ENCODE peak calls at places on chromosome 7, in ten cellular contexts. Q, A, M, I, N, B, T, K, Z and P are unnamed samples.
A peak's percentile ranks its signal among the peaks of the same experiment; 100 is the strongest.

GRCh38 chr7:29170781-29171180 is 23.8 kb upstream of the CHN2 start:
- DNase-seq in Q (no peak), A (no peak), M (no peak), I (no peak), N (no peak), B (no peak), T (no peak), K (no peak), Z (no peak), P (no peak)

GRCh38 chr7:142438235-142438922 is 180.5 kb upstream of the PRSS58 start:
- DNase-seq in Q (no peak), A (no peak), M (no peak), I (peak; percentile 35), N (no peak), B (no peak), T (peak; percentile 9), K (no peak), Z (no peak), P (peak; percentile 52)

GRCh38 chr7:33895025-33895804 is 10.1 kb upstream of the BMPER start:
- DNase-seq in Q (peak; percentile 90), A (peak; percentile 93), M (peak; percentile 90), I (peak; percentile 72), N (peak; percentile 80), B (peak; percentile 83), T (peak; percentile 41), K (peak; percentile 86), Z (peak; percentile 92), P (peak; percentile 82)

GRCh38 chr7:81676105-81676811 is 93.6 kb downstream of the HGF start:
- DNase-seq in Q (no peak), A (no peak), M (no peak), I (no peak), N (no peak), B (no peak), T (no peak), K (no peak), Z (no peak), P (no peak)

GRCh38 chr7:90624128-90624980 is 28.2 kb downstream of the CDK14 start:
- DNase-seq in Q (no peak), A (no peak), M (no peak), I (no peak), N (no peak), B (no peak), T (no peak), K (no peak), Z (no peak), P (no peak)

GRCh38 chr7:29038463-29038862 is 80.3 kb upstream of the TRIL start:
- DNase-seq in Q (no peak), A (no peak), M (no peak), I (no peak), N (no peak), B (no peak), T (no peak), K (no peak), Z (no peak), P (no peak)

GRCh38 chr7:114921636-114922150 is at the start of gene MDFIC:
- DNase-seq in Q (no peak), A (peak; percentile 44), M (no peak), I (peak; percentile 71), N (no peak), B (peak; percentile 77), T (no peak), K (peak; percentile 46), Z (no peak), P (peak; percentile 38)

GRCh38 chr7:139297795-139298194 is 43.3 kb upstream of the FMC1 start:
- DNase-seq in Q (no peak), A (no peak), M (no peak), I (no peak), N (no peak), B (no peak), T (peak; percentile 43), K (no peak), Z (no peak), P (no peak)

GRCh38 chr7:137606061-137606674 is 240.6 kb downstream of the DGKI start:
- DNase-seq in Q (no peak), A (no peak), M (no peak), I (peak; percentile 14), N (no peak), B (no peak), T (peak; percentile 38), K (no peak), Z (no peak), P (no peak)

GRCh38 chr7:29327455-29327854 is 132.9 kb downstream of the CHN2 start:
- DNase-seq in Q (no peak), A (no peak), M (no peak), I (no peak), N (no peak), B (no peak), T (no peak), K (no peak), Z (no peak), P (no peak)

GRCh38 chr7:47812460-47813136 is 135.7 kb downstream of the PKD1L1 start:
- DNase-seq in Q (no peak), A (no peak), M (no peak), I (no peak), N (no peak), B (peak; percentile 35), T (no peak), K (no peak), Z (no peak), P (no peak)

DNA sequence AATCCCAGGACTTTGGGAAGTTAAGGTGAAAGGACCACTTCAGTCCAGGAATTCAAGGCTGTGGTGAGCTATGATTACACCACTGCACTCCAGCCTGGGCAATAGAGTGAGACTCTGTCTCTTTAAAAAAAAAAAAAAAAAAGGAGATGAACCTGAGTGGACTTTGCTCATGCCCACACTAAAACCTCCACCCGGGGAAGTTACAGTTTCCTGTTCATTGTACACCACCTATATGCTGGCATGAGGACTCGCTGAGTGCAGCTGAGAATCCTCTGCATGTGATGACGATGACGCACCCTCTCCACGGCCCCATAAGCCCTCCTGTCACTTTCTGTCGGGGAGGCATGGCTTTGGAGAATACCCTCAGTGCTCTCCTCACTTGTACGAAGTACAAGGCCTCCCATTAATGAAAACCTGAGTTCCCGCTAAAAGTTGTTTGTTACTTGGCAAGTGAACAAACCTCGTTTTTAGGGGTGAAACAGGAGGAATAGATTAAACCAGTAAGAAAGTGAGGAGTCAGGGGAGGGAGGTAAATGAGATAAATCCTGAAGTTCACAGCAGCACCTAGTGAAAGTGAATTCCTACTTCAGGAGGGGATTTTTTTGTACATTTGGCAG is 15.9 kb downstream of the TMEM176B start:
- DNase-seq in Q (peak; percentile 45), A (no peak), M (no peak), I (no peak), N (no peak), B (no peak), T (peak; percentile 50), K (no peak), Z (no peak), P (peak; percentile 85)
- H3K27ac ChIP-seq in Q (peak overlapping the region; percentile 83), A (no peak overlapping the region), M (peak overlapping the region; percentile 50), I (no peak overlapping the region), N (peak overlapping the region; percentile 74), B (no peak overlapping the region), T (no peak overlapping the region), K (peak overlapping the region; percentile 35), Z (peak overlapping the region; percentile 45), P (peak overlapping the region; percentile 86)

DNA sequence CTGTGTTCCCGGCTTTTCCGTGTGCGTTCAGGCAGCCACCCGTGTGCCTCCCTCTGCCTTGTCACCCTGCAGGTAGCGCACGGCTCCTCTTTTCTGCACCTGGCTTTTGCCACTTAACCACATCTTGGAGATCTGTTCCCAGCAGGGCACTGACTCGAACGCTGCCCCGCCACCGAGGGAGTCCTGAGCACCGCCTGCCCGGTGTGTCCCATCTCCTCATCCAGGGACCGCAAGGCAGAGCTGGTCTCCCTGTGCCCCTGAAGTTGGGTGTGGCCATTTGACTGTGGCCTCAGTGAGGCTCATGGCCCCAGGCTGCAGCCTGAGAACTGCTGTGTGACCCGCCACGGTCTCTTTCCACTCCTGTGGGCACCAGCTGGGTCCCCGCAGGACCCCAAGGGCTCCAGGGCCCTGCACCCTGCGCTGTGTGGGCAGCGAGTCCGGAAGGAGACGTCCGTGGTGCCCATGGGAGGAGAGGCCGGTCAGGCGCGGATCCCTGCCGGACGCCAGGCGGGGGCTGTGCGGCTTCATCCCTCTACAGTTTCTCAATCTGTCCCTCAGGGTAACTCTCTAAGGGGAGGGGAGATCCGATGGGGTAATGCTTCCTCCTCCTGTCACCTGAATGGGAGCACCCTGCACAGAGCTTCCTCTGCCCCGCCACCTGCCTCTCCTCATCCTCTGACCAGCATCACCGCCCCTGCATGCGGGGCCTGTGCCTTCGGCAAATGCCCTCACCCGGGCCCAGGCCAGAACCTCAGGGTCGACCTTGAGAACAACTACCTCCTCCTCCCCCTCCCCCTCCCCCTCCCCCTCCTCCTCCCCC is 1.8 kb upstream of the INTS1 start:
- DNase-seq in Q (no peak), A (no peak), M (no peak), I (no peak), N (no peak), B (no peak), T (no peak), K (no peak), Z (no peak), P (no peak)
- TF ChIP-seq CTCF in Q (no peak), A (no peak), M (no peak), I (no peak), N (no peak), B (no peak), T (peak; percentile 4), K (no peak), Z (no peak), P (no peak)

DNA sequence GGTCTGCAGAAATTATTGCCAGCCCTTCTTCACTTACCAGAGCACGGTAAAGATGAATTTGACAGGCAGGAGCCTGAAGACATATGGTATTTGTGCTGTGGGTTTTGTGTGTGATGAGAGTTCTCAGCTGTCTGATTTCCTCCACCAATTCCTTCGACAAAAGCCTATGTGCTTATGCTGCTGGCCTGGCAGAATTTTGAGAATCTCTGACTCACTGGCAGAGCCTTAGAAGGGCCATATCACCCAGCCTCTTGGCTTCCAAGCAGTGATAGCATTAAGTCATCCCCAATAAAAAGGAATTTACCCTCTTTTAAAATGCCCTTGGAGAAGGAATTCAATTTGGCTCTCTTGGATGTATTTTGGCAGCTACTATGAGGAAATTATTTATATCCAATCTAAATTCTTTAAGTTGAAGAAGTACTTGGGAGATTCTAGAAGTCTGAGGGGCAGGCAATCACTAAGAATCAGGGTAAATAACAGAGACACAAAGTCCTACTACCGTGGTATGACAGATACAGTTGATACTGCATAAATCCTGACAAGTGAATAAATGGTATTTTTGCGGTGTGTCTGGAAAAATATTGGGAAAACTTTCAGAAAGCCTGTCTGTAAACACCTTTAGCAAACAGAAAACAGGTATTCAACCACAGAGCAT is 68.6 kb upstream of the EFCAB10 start:
- DNase-seq in Q (no peak), A (no peak), M (peak; percentile 14), I (no peak), N (no peak), B (no peak), T (no peak), K (no peak), Z (no peak), P (no peak)
- TF ChIP-seq EP300 in Q (no peak), A (no peak), M (no peak), I (no peak), N (no peak), B (no peak), T (no peak), K (no peak), Z (no peak), P (no peak)

GRCh38 chr7:86257894-86258293 is 385.8 kb upstream of the GRM3 start:
- DNase-seq in Q (no peak), A (no peak), M (no peak), I (no peak), N (no peak), B (no peak), T (no peak), K (no peak), Z (no peak), P (no peak)

GRCh38 chr7:86248977-86249376 is 394.7 kb upstream of the GRM3 start:
- DNase-seq in Q (no peak), A (no peak), M (no peak), I (no peak), N (no peak), B (no peak), T (no peak), K (no peak), Z (no peak), P (no peak)

GRCh38 chr7:86252406-86252805 is 391.3 kb upstream of the GRM3 start:
- DNase-seq in Q (no peak), A (no peak), M (no peak), I (no peak), N (no peak), B (no peak), T (no peak), K (no peak), Z (no peak), P (no peak)
- H3K27ac ChIP-seq in Q (no peak overlapping the region), A (no peak overlapping the region), M (no peak overlapping the region), I (no peak overlapping the region), N (no peak overlapping the region), B (no peak overlapping the region), T (no peak overlapping the region), K (no peak overlapping the region), Z (no peak overlapping the region), P (no peak overlapping the region)